ENCODE peak calls at places on chromosomes 6 and 20, in nine cellular contexts. K, G, I, E, V, Y, R, H and T are unnamed samples.

GRCh38 chr6:28269492-28269891 is 2.5 kb downstream of the ZSCAN26 start:
- DNase-seq in E (no peak), R (no peak), G (peak; percentile 77), Y (no peak), V (peak; percentile 12), K (no peak), H (no peak), I (no peak), T (no peak)

GRCh38 chr20:63750807-63751470 is 11.4 kb downstream of the SLC2A4RG start:
- DNase-seq in Y (no peak), H (no peak), K (no peak), G (no peak), E (no peak), I (peak; percentile 68), R (no peak), V (no peak), T (no peak)

GRCh38 chr20:8749986-8750385 is 318.9 kb upstream of the PLCB4 start:
- DNase-seq in V (no peak), H (no peak), R (no peak), G (peak; percentile 44), E (no peak), I (no peak), K (no peak), Y (no peak), T (no peak)

GRCh38 chr6:112923940-112924587 is 576.9 kb downstream of the RFPL4B start:
- DNase-seq in E (no peak), R (no peak), I (no peak), K (no peak), H (no peak), V (no peak), G (no peak), Y (no peak), T (no peak)

GRCh38 chr6:7727951-7728854 is 2.3 kb downstream of the BMP6 start:
- DNase-seq in V (peak; percentile 22), G (no peak), H (peak; percentile 21), E (peak; percentile 17), K (no peak), Y (no peak), I (peak; percentile 35), R (peak; percentile 42), T (no peak)

GRCh38 chr6:53065266-53066058 is at the start of gene FBXO9:
- DNase-seq in I (peak; percentile 84), K (peak; percentile 35), V (peak; percentile 53), G (peak; percentile 83), E (peak; percentile 52), R (no peak), Y (peak; percentile 66), H (peak; percentile 63), T (peak; percentile 22)

GRCh38 chr20:45444050-45444449 is 25.5 kb upstream of the WFDC2 start:
- DNase-seq in G (no peak), H (no peak), K (no peak), E (no peak), I (peak; percentile 26), Y (no peak), V (no peak), R (no peak), T (no peak)

GRCh38 chr20:39246436-39246835 is 284.3 kb downstream of the DHX35 start:
- DNase-seq in K (no peak), I (no peak), E (no peak), H (no peak), G (no peak), Y (no peak), V (no peak), R (no peak), T (no peak)

GRCh38 chr6:42451146-42451594 is 556 bp downstream of the TRERF1 start:
- DNase-seq in Y (no peak), I (peak; percentile 43), E (no peak), K (no peak), H (no peak), V (no peak), G (no peak), R (peak; percentile 57), T (no peak)

GRCh38 chr20:58921564-58921963 is 59.5 kb upstream of the NELFCD start:
- DNase-seq in H (no peak), Y (peak; percentile 78), K (no peak), G (no peak), I (no peak), V (peak; percentile 19), R (no peak), E (no peak), T (peak; percentile 28)

GRCh38 chr6:150857062-150857905 is 8.2 kb upstream of the MTHFD1L start:
- DNase-seq in K (peak; percentile 42), E (no peak), H (no peak), Y (no peak), V (peak; percentile 78), I (no peak), G (peak; percentile 89), R (no peak), T (no peak)

GRCh38 chr6:16921399-16922110 is 160.3 kb upstream of the ATXN1 start:
- DNase-seq in G (no peak), E (no peak), I (no peak), K (no peak), V (no peak), H (no peak), Y (no peak), R (no peak), T (no peak)

GRCh38 chr6:81226957-81227356 is 525.5 kb downstream of the TENT5A start:
- DNase-seq in Y (no peak), R (no peak), H (no peak), I (no peak), K (no peak), E (no peak), G (no peak), V (no peak), T (no peak)

GRCh38 chr6:169843991-169844390 is 92.6 kb downstream of the ERMARD start:
- DNase-seq in E (no peak), Y (no peak), K (no peak), V (no peak), I (no peak), H (peak; percentile 3), G (no peak), R (no peak), T (no peak)

GRCh38 chr6:143755301-143755744 is 77.6 kb downstream of the PHACTR2 start:
- DNase-seq in V (peak; percentile 96), H (no peak), K (no peak), R (no peak), E (no peak), Y (no peak), G (peak; percentile 56), I (no peak), T (no peak)

GRCh38 chr6:36753671-36754485 is 56.3 kb downstream of the RAB44 start:
- DNase-seq in H (no peak), E (no peak), Y (no peak), I (no peak), V (no peak), R (no peak), G (no peak), K (no peak), T (no peak)

GRCh38 chr6:137240168-137240567 is 21.0 kb upstream of the IFNGR1 start:
- DNase-seq in E (no peak), V (peak; percentile 64), G (peak; percentile 27), K (peak; percentile 67), I (no peak), Y (no peak), H (no peak), R (no peak), T (no peak)

GRCh38 chr20:56382696-56383095 is 9.3 kb downstream of the AURKA start:
- DNase-seq in E (no peak), V (no peak), R (no peak), H (no peak), K (no peak), G (no peak), Y (no peak), I (no peak), T (no peak)

GRCh38 chr6:8958894-8959511 is 523.7 kb upstream of the SLC35B3 start:
- DNase-seq in H (no peak), I (no peak), Y (no peak), G (peak; percentile 2), R (no peak), E (no peak), V (no peak), K (no peak), T (no peak)

GRCh38 chr20:47354710-47355488 is 1.6 kb downstream of the ZMYND8 start:
- DNase-seq in K (no peak), G (no peak), V (no peak), Y (no peak), E (no peak), H (no peak), R (no peak), I (no peak), T (no peak)

GRCh38 chr6:29841030-29841429 is 13.4 kb downstream of the HLA-G start:
- DNase-seq in I (no peak), K (no peak), E (no peak), R (no peak), V (no peak), Y (no peak), G (no peak), H (no peak), T (no peak)

GRCh38 chr20:37416202-37417145 is 70.5 kb downstream of the SRC start:
- DNase-seq in E (no peak), R (no peak), V (no peak), K (no peak), Y (no peak), G (no peak), H (no peak), I (no peak), T (no peak)

GRCh38 chr6:48840896-48841295 is 622.2 kb downstream of the MMUT start:
- DNase-seq in I (no peak), V (no peak), H (no peak), E (no peak), K (no peak), Y (no peak), G (no peak), R (no peak), T (no peak)